ENCODE peak calls at places on chromosome 20, in ten cellular contexts. V is fibroblast of pulmonary artery, Y is pancreas, G is K562, O is NB4, J is SK-N-SH, K is cardiac fibroblast, M is fibroblast of villous mesenchyme, N is HFF-Myc, T is ovary. U is an unnamed sample.
A peak's percentile ranks its signal among the peaks of the same experiment; 100 is the strongest.

GRCh38 chr20:59165794-59166709 is 2.4 kb downstream of the ZNF831 start:
- DNase-seq in O (no peak), G (no peak), N (no peak), T (no peak), V (no peak), K (no peak), M (no peak), Y (no peak), J (no peak), U (no peak)

GRCh38 chr20:18263723-18264122 is 24.6 kb upstream of the ZNF133 start:
- DNase-seq in K (peak; percentile 26), V (no peak), G (no peak), J (no peak), O (no peak), T (no peak), M (no peak), Y (peak; percentile 12), N (no peak), U (no peak)

GRCh38 chr20:50296450-50297375 is 106.1 kb downstream of the CEBPB start:
- DNase-seq in Y (no peak), O (no peak), K (peak; percentile 76), N (no peak), V (peak; percentile 43), M (peak; percentile 70), T (peak; percentile 64), J (no peak), G (no peak), U (no peak)

GRCh38 chr20:60693513-60694133 is 558.4 kb upstream of the CDH4 start:
- DNase-seq in K (no peak), M (no peak), Y (no peak), V (no peak), G (no peak), N (no peak), O (no peak), T (no peak), J (no peak), U (no peak)

GRCh38 chr20:55116598-55116997 is 641.2 kb downstream of the DOK5 start:
- DNase-seq in O (no peak), V (no peak), Y (no peak), N (no peak), M (no peak), J (no peak), G (no peak), K (no peak), T (no peak), U (no peak)

GRCh38 chr20:50958733-50959542 is at the start of gene MOCS3:
- DNase-seq in M (peak; percentile 96), T (peak; percentile 78), K (peak; percentile 96), G (peak; percentile 82), V (peak; percentile 96), Y (peak; percentile 86), N (peak; percentile 75), O (peak; percentile 95), J (peak; percentile 86), U (peak; percentile 93)

GRCh38 chr20:59253325-59253724 is 47.1 kb upstream of the EDN3 start:
- DNase-seq in Y (no peak), N (no peak), T (no peak), K (no peak), G (no peak), O (peak; percentile 90), V (no peak), J (no peak), M (no peak), U (no peak)

GRCh38 chr20:51185277-51185676 is 162.4 kb upstream of the KCNG1 start:
- DNase-seq in O (no peak), Y (no peak), N (peak; percentile 11), M (no peak), T (no peak), K (no peak), G (peak; percentile 28), V (no peak), J (no peak), U (no peak)

GRCh38 chr20:6269163-6269873 is 146.5 kb upstream of the FERMT1 start:
- DNase-seq in T (no peak), O (peak; percentile 37), G (no peak), J (no peak), M (no peak), V (no peak), K (no peak), Y (no peak), N (no peak), U (peak; percentile 6)

GRCh38 chr20:6265204-6265904 is 142.5 kb upstream of the FERMT1 start:
- DNase-seq in M (peak; percentile 75), N (peak; percentile 36), G (no peak), J (peak; percentile 22), T (no peak), V (peak; percentile 86), K (peak; percentile 86), O (peak; percentile 82), Y (no peak), U (peak; percentile 29)
- TF ChIP-seq CTCF in M (peak; percentile 63), N (peak; percentile 45), G (no peak), J (peak; percentile 42), T (no peak), V (peak; percentile 52), K (peak; percentile 46), O (peak; percentile 61), Y (no peak), U (no peak)

GRCh38 chr20:19937651-19938420 is 79.3 kb upstream of the NAA20 start:
- DNase-seq in T (no peak), O (peak; percentile 61), Y (no peak), K (no peak), N (no peak), M (no peak), G (no peak), V (no peak), J (no peak), U (peak; percentile 82)

GRCh38 chr20:19935842-19936241 is 81.3 kb upstream of the NAA20 start:
- DNase-seq in T (no peak), J (no peak), N (no peak), M (no peak), Y (peak; percentile 25), V (no peak), K (no peak), O (no peak), G (no peak), U (no peak)

GRCh38 chr20:19932170-19932667 is 84.9 kb upstream of the NAA20 start:
- DNase-seq in O (no peak), J (peak; percentile 16), N (peak; percentile 87), T (no peak), K (peak; percentile 97), Y (no peak), G (no peak), V (peak; percentile 97), M (peak; percentile 87), U (no peak)

GRCh38 chr20:19936801-19937583 is 80.2 kb upstream of the NAA20 start:
- DNase-seq in O (peak; percentile 60), N (no peak), Y (no peak), K (no peak), T (no peak), J (no peak), G (no peak), V (no peak), M (no peak), U (peak; percentile 23)

DNA sequence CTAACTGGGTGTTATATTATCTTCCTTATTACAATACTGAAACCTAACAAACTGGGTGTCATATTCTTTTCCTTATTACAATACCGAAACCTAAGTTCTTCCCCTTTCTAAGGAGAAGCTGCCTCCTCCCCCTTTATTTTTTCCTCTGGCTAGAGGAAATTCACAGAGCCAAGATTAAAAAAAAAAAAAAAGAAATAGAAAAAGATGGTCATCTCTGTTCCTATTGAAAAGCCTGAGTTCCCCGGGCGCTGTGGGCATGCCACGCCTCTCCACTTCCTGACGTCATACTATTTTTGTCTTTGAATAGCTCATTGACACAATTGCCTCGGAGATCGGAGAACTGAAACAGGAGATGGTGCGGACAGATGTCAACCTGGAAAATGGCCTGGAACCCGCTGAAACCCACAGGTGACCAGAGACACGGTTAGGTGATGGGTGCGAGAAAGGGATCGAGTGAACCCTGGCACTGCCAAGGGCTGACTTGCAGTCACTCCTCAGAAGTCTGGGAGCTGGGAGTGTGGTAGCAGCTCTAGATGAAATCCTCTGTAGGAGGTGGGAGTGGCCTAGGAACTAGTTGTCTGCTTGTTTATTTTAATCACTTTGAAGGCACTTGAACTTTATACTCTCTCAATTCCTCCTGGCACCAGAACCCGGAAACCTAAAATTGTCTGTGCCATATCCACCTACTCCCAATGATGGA is 82.2 kb upstream of the NAA20 start:
- DNase-seq in N (no peak), Y (no peak), M (no peak), G (no peak), O (peak; percentile 43), T (no peak), K (no peak), V (no peak), J (no peak), U (peak; percentile 22)
- H3K4me3 ChIP-seq in N (no peak overlapping the region), Y (no peak overlapping the region), M (no peak overlapping the region), G (no peak overlapping the region), O (no peak overlapping the region), T (no peak overlapping the region), K (no peak overlapping the region), V (no peak overlapping the region), J (no peak overlapping the region), U (no peak overlapping the region)

GRCh38 chr20:23347791-23348190 is 2.8 kb upstream of the NXT1 start:
- DNase-seq in Y (no peak), V (no peak), O (no peak), K (no peak), N (no peak), M (no peak), T (no peak), G (no peak), J (no peak), U (no peak)

GRCh38 chr20:23349338-23350006 is 1.1 kb upstream of the NXT1 start:
- DNase-seq in J (peak; percentile 42), M (no peak), K (no peak), V (no peak), Y (no peak), O (no peak), G (peak; percentile 19), T (no peak), N (no peak), U (no peak)

GRCh38 chr20:23356203-23356602 is 5.6 kb downstream of the NXT1 start:
- DNase-seq in M (no peak), J (no peak), T (no peak), G (no peak), Y (no peak), K (no peak), O (no peak), V (no peak), N (no peak), U (no peak)

GRCh38 chr20:23350007-23350854 is at the start of gene NXT1:
- DNase-seq in J (peak; percentile 92), N (peak; percentile 92), O (peak; percentile 98), T (peak; percentile 96), M (peak; percentile 99), K (peak; percentile 99), G (peak; percentile 89), Y (peak; percentile 98), V (peak; percentile 99), U (peak; percentile 98)

DNA sequence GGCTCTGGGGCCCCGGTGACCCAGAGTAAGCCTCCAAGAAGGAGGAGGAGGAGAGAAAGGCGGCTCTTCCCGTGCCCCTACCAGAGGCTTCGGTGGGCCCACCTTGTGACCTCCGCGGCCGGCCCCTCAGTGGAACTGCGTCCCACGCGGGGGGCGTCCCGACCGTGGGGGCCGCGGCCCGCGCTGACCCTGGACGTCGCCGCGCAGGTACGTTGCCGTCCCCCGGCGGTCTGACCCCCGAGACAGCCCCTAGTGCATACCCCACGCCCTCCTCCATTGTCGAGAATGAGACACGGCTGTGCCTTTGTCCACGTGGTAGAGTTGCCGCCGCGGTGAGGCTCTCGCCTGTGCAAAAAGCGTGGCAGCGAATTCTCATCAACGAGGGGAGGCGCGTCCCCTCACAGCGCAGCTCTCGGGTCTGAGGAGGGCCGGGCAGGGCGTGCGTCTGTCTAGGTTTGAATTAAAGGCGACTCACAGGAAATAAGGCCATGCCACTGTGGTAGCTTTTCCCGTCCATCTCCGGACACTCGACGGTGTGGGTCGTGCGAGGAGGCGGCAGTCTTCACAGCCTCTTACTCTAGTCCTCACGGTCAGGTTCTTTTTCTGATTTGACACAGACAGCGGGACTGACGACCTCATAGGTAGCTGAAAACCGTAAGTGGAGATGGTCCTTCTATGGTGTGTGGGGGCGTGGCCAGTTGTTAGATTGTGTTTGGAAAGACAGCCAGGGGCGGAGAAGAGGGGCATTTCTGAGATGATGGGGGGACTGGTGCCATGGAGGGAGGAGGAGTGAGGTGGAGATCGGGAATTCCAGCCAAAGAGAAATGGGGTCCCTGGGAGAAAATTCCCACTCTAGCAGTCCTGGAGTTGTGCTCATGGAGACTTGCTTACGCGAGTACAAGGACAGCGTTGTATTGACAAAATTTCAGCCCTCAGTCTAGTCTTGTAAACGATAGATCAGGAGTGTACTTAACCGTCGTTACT is 556 bp downstream of the NXT1 start:
- DNase-seq in O (peak; percentile 72), N (no peak), T (peak; percentile 58), V (peak; percentile 34), G (peak; percentile 26), J (peak; percentile 56), Y (peak; percentile 52), M (peak; percentile 60), K (peak; percentile 36), U (peak; percentile 75)
- TF ChIP-seq CTCF in O (no peak), N (no peak), T (no peak), V (no peak), G (no peak), J (no peak), Y (no peak), M (no peak), K (no peak), U (no peak)

DNA sequence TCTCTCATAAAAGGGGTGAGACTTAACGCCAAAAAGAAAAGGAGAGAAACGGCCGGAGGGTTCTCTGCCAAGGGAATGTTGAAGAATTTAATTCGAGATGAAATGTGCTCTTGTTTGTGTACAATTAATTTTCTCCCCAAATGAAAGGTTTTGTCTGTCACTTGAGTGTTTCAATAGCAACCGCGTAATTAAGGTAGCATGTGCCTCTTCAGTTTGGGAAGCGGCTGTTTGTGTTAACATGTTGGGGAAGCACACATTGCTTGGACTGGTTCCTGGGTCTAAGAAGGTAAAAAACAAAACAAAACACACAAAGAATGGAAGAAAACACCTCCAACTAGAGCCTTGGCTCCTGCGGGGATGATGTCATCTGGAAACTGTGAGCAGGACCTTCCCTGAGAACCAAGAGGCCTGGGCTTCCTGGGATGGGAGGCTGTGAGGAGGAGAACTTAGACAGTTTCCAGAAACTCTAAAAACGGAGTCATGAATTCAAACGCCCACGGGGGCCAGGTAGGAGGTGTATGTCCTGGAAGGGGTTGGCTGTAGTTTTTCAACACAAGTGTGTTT is 72.8 kb upstream of the SULF2 start:
- DNase-seq in K (peak; percentile 44), O (no peak), Y (no peak), M (no peak), T (peak; percentile 51), J (no peak), N (no peak), V (peak; percentile 65), G (no peak), U (no peak)
- H3K4me3 ChIP-seq in K (no peak overlapping the region), O (no peak overlapping the region), Y (no peak overlapping the region), M (no peak overlapping the region), T (no peak overlapping the region), J (no peak overlapping the region), N (no peak overlapping the region), V (no peak overlapping the region), G (no peak overlapping the region), U (no peak overlapping the region)

U was measured in GM12865.